ENCODE peak calls at places on chromosomes 6 and 20, in eight cellular contexts. One of them, this sample, is unnamed.

GRCh38 chr20:3802524-3803239 is 6.6 kb downstream of the CDC25B start:
- DNase-seq in neural crest cell: no peak
- DNase-seq in NCI-H2081 treated with DMSO at 0.1 percent for 48 hours: no peak
- DNase-seq in AG09319: no peak
- DNase-seq in HS-5: no peak
- DNase-seq in T-helper 2 cell: no peak
- DNase-seq in iPS-NIHi11: no peak
- DNase-seq in renal cortical epithelial cell: no peak
- DNase-seq in this sample: no peak

GRCh38 chr20:15654208-15654649 is 919.0 kb downstream of the KIF16B start:
- DNase-seq in AG09319: no peak
- DNase-seq in renal cortical epithelial cell: peak
- DNase-seq in NCI-H2081 treated with DMSO at 0.1 percent for 48 hours: no peak
- DNase-seq in HS-5: peak
- DNase-seq in iPS-NIHi11: peak
- DNase-seq in T-helper 2 cell: no peak
- DNase-seq in neural crest cell: peak
- DNase-seq in this sample: no peak

GRCh38 chr6:15543262-15543917 is 119.4 kb downstream of the DTNBP1 start:
- DNase-seq in neural crest cell: no peak
- DNase-seq in HS-5: no peak
- DNase-seq in AG09319: no peak
- DNase-seq in renal cortical epithelial cell: no peak
- DNase-seq in iPS-NIHi11: no peak
- DNase-seq in NCI-H2081 treated with DMSO at 0.1 percent for 48 hours: no peak
- DNase-seq in T-helper 2 cell: no peak
- DNase-seq in this sample: no peak

GRCh38 chr6:149723771-149724417 is 6.0 kb upstream of the LATS1 start:
- DNase-seq in iPS-NIHi11: peak
- DNase-seq in HS-5: peak
- DNase-seq in AG09319: peak
- DNase-seq in T-helper 2 cell: peak
- DNase-seq in neural crest cell: peak
- DNase-seq in renal cortical epithelial cell: peak
- DNase-seq in NCI-H2081 treated with DMSO at 0.1 percent for 48 hours: no peak
- DNase-seq in this sample: peak

GRCh38 chr6:73074175-73074574 is 151.1 kb downstream of the KHDC1L start:
- DNase-seq in neural crest cell: no peak
- DNase-seq in NCI-H2081 treated with DMSO at 0.1 percent for 48 hours: no peak
- DNase-seq in T-helper 2 cell: no peak
- DNase-seq in iPS-NIHi11: no peak
- DNase-seq in renal cortical epithelial cell: peak
- DNase-seq in AG09319: no peak
- DNase-seq in HS-5: peak
- DNase-seq in this sample: no peak

GRCh38 chr6:110619275-110619908 is 143.0 kb upstream of the SLC22A16 start:
- DNase-seq in NCI-H2081 treated with DMSO at 0.1 percent for 48 hours: no peak
- DNase-seq in AG09319: no peak
- DNase-seq in renal cortical epithelial cell: no peak
- DNase-seq in neural crest cell: no peak
- DNase-seq in HS-5: no peak
- DNase-seq in T-helper 2 cell: no peak
- DNase-seq in iPS-NIHi11: no peak
- DNase-seq in this sample: no peak

GRCh38 chr6:33198853-33199436 is 1.5 kb downstream of the RXRB start:
- DNase-seq in AG09319: no peak
- DNase-seq in T-helper 2 cell: no peak
- DNase-seq in iPS-NIHi11: no peak
- DNase-seq in HS-5: no peak
- DNase-seq in NCI-H2081 treated with DMSO at 0.1 percent for 48 hours: no peak
- DNase-seq in neural crest cell: no peak
- DNase-seq in renal cortical epithelial cell: no peak
- DNase-seq in this sample: no peak

GRCh38 chr6:158080849-158081656 is 87.0 kb downstream of the SERAC1 start:
- DNase-seq in T-helper 2 cell: no peak
- DNase-seq in HS-5: no peak
- DNase-seq in AG09319: no peak
- DNase-seq in renal cortical epithelial cell: no peak
- DNase-seq in NCI-H2081 treated with DMSO at 0.1 percent for 48 hours: no peak
- DNase-seq in neural crest cell: no peak
- DNase-seq in iPS-NIHi11: no peak
- DNase-seq in this sample: no peak

GRCh38 chr6:144148891-144149290 is 1.4 kb upstream of the STX11 start:
- DNase-seq in NCI-H2081 treated with DMSO at 0.1 percent for 48 hours: no peak
- DNase-seq in T-helper 2 cell: no peak
- DNase-seq in AG09319: no peak
- DNase-seq in renal cortical epithelial cell: no peak
- DNase-seq in neural crest cell: no peak
- DNase-seq in HS-5: no peak
- DNase-seq in iPS-NIHi11: no peak
- DNase-seq in this sample: no peak

GRCh38 chr20:44054118-44054517 is 132.9 kb downstream of the JPH2 start:
- DNase-seq in NCI-H2081 treated with DMSO at 0.1 percent for 48 hours: no peak
- DNase-seq in renal cortical epithelial cell: no peak
- DNase-seq in T-helper 2 cell: no peak
- DNase-seq in AG09319: no peak
- DNase-seq in HS-5: no peak
- DNase-seq in neural crest cell: no peak
- DNase-seq in iPS-NIHi11: no peak
- DNase-seq in this sample: no peak

GRCh38 chr20:47727170-47727880 is 58.0 kb downstream of the SULF2 start:
- DNase-seq in AG09319: no peak
- DNase-seq in iPS-NIHi11: no peak
- DNase-seq in neural crest cell: no peak
- DNase-seq in T-helper 2 cell: peak
- DNase-seq in HS-5: no peak
- DNase-seq in renal cortical epithelial cell: no peak
- DNase-seq in NCI-H2081 treated with DMSO at 0.1 percent for 48 hours: no peak
- DNase-seq in this sample: peak

GRCh38 chr6:145015739-145016558 is 719.4 kb downstream of the EPM2A start:
- DNase-seq in AG09319: peak
- DNase-seq in NCI-H2081 treated with DMSO at 0.1 percent for 48 hours: no peak
- DNase-seq in neural crest cell: no peak
- DNase-seq in renal cortical epithelial cell: peak
- DNase-seq in iPS-NIHi11: peak
- DNase-seq in T-helper 2 cell: no peak
- DNase-seq in HS-5: peak
- DNase-seq in this sample: no peak

GRCh38 chr6:35174043-35174434 is 32.9 kb upstream of the TCP11 start:
- DNase-seq in renal cortical epithelial cell: no peak
- DNase-seq in T-helper 2 cell: no peak
- DNase-seq in NCI-H2081 treated with DMSO at 0.1 percent for 48 hours: no peak
- DNase-seq in AG09319: no peak
- DNase-seq in HS-5: no peak
- DNase-seq in iPS-NIHi11: no peak
- DNase-seq in neural crest cell: no peak
- DNase-seq in this sample: no peak

GRCh38 chr6:162343902-162344226 is 383.7 kb downstream of the PRKN start:
- DNase-seq in AG09319: no peak
- DNase-seq in HS-5: peak
- DNase-seq in T-helper 2 cell: no peak
- DNase-seq in renal cortical epithelial cell: peak
- DNase-seq in neural crest cell: no peak
- DNase-seq in NCI-H2081 treated with DMSO at 0.1 percent for 48 hours: no peak
- DNase-seq in iPS-NIHi11: no peak
- DNase-seq in this sample: no peak

GRCh38 chr6:122730775-122731386 is 48.6 kb upstream of the FABP7 start:
- DNase-seq in neural crest cell: peak
- DNase-seq in renal cortical epithelial cell: peak
- DNase-seq in NCI-H2081 treated with DMSO at 0.1 percent for 48 hours: no peak
- DNase-seq in AG09319: no peak
- DNase-seq in HS-5: no peak
- DNase-seq in T-helper 2 cell: no peak
- DNase-seq in iPS-NIHi11: peak
- DNase-seq in this sample: no peak

This sample was measured in activated effector memory CD4-positive, alpha-beta T cell treated with Interleukin-2 at 50 U/mL for 16 hours.